ENCODE peak calls at places on chromosomes 6 and 20, in four cellular contexts. T is activated CD8-positive, alpha-beta memory T cell treated with anti-CD3 and anti-CD28 coated beads, Interleukin-2, amount 50 U/mL, for 48 hours; E is HEK293T; L is stimulated activated CD4-positive, alpha-beta T cell treated with anti-CD3 and anti-CD28 coated beads, Interleukin-1b, Interleukin-23, amount 100 ng/mL, for 1 hour. V is an unnamed sample.
A peak's percentile ranks its signal among the peaks of the same experiment; 100 is the strongest.

GRCh38 chr6:127191716-127192115 is 73.2 kb downstream of the RSPO3 start:
- DNase-seq in T (no peak), E (no peak), L (no peak), V (no peak)

GRCh38 chr6:12163744-12164507 is 126.2 kb upstream of the EDN1 start:
- DNase-seq in T (no peak), E (no peak), L (no peak), V (no peak)

GRCh38 chr6:84615113-84615850 is 149.1 kb downstream of the TBX18 start:
- DNase-seq in T (no peak), E (no peak), L (no peak), V (no peak)

GRCh38 chr20:63441777-63442493 is 30.5 kb downstream of the KCNQ2 start:
- DNase-seq in T (peak; percentile 82), E (peak; percentile 74), L (peak; percentile 38), V (peak; percentile 72)

GRCh38 chr20:33437141-33437911 is 6.2 kb downstream of the SNTA1 start:
- DNase-seq in T (no peak), E (no peak), L (no peak), V (no peak)

GRCh38 chr20:12737497-12737896 is 271.3 kb upstream of the SPTLC3 start:
- DNase-seq in T (no peak), E (no peak), L (no peak), V (no peak)

GRCh38 chr20:34522969-34523871 is 7.0 kb downstream of the DYNLRB1 start:
- DNase-seq in T (peak; percentile 72), E (peak; percentile 68), L (no peak), V (no peak)

GRCh38 chr6:2977799-2978558 is 6.6 kb upstream of the SERPINB6 start:
- DNase-seq in T (no peak), E (no peak), L (no peak), V (no peak)

GRCh38 chr6:134009876-134010275 is 42.5 kb downstream of the SLC2A12 start:
- DNase-seq in T (no peak), E (no peak), L (no peak), V (no peak)

GRCh38 chr6:124719951-124720350 is 242.3 kb upstream of the RNF217 start:
- DNase-seq in T (no peak), E (no peak), L (no peak), V (no peak)

GRCh38 chr20:51446656-51447055 is 95.9 kb downstream of the NFATC2 start:
- DNase-seq in T (no peak), E (peak; percentile 18), L (no peak), V (no peak)

GRCh38 chr6:130513770-130514169 is 148.0 kb downstream of the TMEM200A start:
- DNase-seq in T (no peak), E (no peak), L (no peak), V (no peak)

GRCh38 chr20:10362674-10363073 is 71.3 kb downstream of the MKKS start:
- DNase-seq in T (no peak), E (no peak), L (no peak), V (no peak)

GRCh38 chr6:134619789-134620188 is 301.9 kb upstream of the SGK1 start:
- DNase-seq in T (no peak), E (no peak), L (no peak), V (no peak)

GRCh38 chr20:49821850-49822249 is 9.2 kb downstream of the SLC9A8 start:
- DNase-seq in T (no peak), E (no peak), L (no peak), V (no peak)

GRCh38 chr20:44526129-44526528 is 4.3 kb upstream of the SERINC3 start:
- DNase-seq in T (no peak), E (no peak), L (no peak), V (no peak)

GRCh38 chr20:584375-585301 is 25.5 kb downstream of the TCF15 start:
- DNase-seq in T (no peak), E (no peak), L (no peak), V (no peak)

GRCh38 chr6:149140137-149140909 is 177.2 kb upstream of the TAB2 start:
- DNase-seq in T (peak; percentile 77), E (no peak), L (no peak), V (peak; percentile 50)

GRCh38 chr6:29739136-29739881 is 16.1 kb downstream of the HLA-F start:
- DNase-seq in T (no peak), E (no peak), L (no peak), V (no peak)

GRCh38 chr6:73400656-73401055 is 6.0 kb downstream of the DDX43 start:
- DNase-seq in T (no peak), E (no peak), L (no peak), V (no peak)

GRCh38 chr6:156887623-156888269 is 110.6 kb downstream of the ARID1B start:
- DNase-seq in T (no peak), E (no peak), L (no peak), V (no peak)

GRCh38 chr20:50153153-50153499 is 397 bp downstream of the PEDS1 start:
- DNase-seq in T (no peak), E (no peak), L (no peak), V (no peak)

GRCh38 chr20:4154958-4155411 is 139.6 kb upstream of the RNF24 start:
- DNase-seq in T (no peak), E (no peak), L (no peak), V (no peak)

GRCh38 chr6:41713650-41714291 is 21.6 kb downstream of the TFEB start:
- DNase-seq in T (no peak), E (no peak), L (no peak), V (no peak)

GRCh38 chr20:17873410-17874270 is 95.0 kb downstream of the SNX5 start:
- DNase-seq in T (no peak), E (no peak), L (no peak), V (no peak)

GRCh38 chr20:3686867-3687321 is 5.1 kb upstream of the ADAM33 start:
- DNase-seq in T (no peak), E (no peak), L (no peak), V (no peak)

GRCh38 chr6:53928641-53929339 is 134.0 kb downstream of the LRRC1 start:
- DNase-seq in T (no peak), E (no peak), L (no peak), V (no peak)

GRCh38 chr6:31576897-31577341 is 1.6 kb downstream of the TNF start:
- DNase-seq in T (peak; percentile 78), E (no peak), L (no peak), V (peak; percentile 49)

GRCh38 chr6:135555550-135555949 is 58.0 kb upstream of the AHI1 start:
- DNase-seq in T (no peak), E (no peak), L (no peak), V (no peak)

GRCh38 chr6:39678914-39679313 is 46.3 kb downstream of the KIF6 start:
- DNase-seq in T (no peak), E (no peak), L (no peak), V (no peak)

GRCh38 chr20:36035720-36036119 is 67.3 kb downstream of the CNBD2 start:
- DNase-seq in T (no peak), E (no peak), L (no peak), V (no peak)

GRCh38 chr20:32609993-32610896 is 25.1 kb upstream of the NOL4L start:
- DNase-seq in T (no peak), E (no peak), L (no peak), V (no peak)

GRCh38 chr6:37372116-37372515 is 18.3 kb downstream of the RNF8 start:
- DNase-seq in T (no peak), E (no peak), L (no peak), V (no peak)

GRCh38 chr6:157699777-157700636 is 123.0 kb upstream of the SNX9 start:
- DNase-seq in T (no peak), E (no peak), L (no peak), V (no peak)

GRCh38 chr6:142332393-142333080 is 30.7 kb downstream of the ADGRG6 start:
- DNase-seq in T (no peak), E (no peak), L (no peak), V (no peak)